ENCODE peak calls at places on chromosomes 13 and 19, in seven cellular contexts. One of them, this sample, is unnamed.

GRCh38 chr13:96499646-96500045 is 409.7 kb downstream of the HS6ST3 start:
- DNase-seq in HEK293T: no peak
- DNase-seq in K562: no peak
- DNase-seq in WTC11: no peak
- DNase-seq in H1: no peak
- DNase-seq in HCT116: no peak
- DNase-seq in GM12878: no peak
- DNase-seq in this sample: no peak

GRCh38 chr13:28493740-28494536 is 990 bp downstream of the FLT1 start:
- DNase-seq in HEK293T: peak
- DNase-seq in K562: no peak
- DNase-seq in WTC11: peak
- DNase-seq in H1: no peak
- DNase-seq in HCT116: no peak
- DNase-seq in GM12878: no peak
- DNase-seq in this sample: no peak

GRCh38 chr13:38582133-38582532 is 104.7 kb upstream of the FREM2 start:
- DNase-seq in HEK293T: peak
- DNase-seq in K562: peak
- DNase-seq in WTC11: no peak
- DNase-seq in H1: no peak
- DNase-seq in HCT116: no peak
- DNase-seq in GM12878: no peak
- DNase-seq in this sample: peak

GRCh38 chr19:32351807-32352630 is 6.6 kb downstream of the ZNF507 start:
- DNase-seq in HEK293T: no peak
- DNase-seq in K562: no peak
- DNase-seq in WTC11: no peak
- DNase-seq in H1: no peak
- DNase-seq in HCT116: no peak
- DNase-seq in GM12878: no peak
- DNase-seq in this sample: no peak

GRCh38 chr19:39070888-39071287 is 13.3 kb upstream of the ACP7 start:
- DNase-seq in HEK293T: no peak
- DNase-seq in K562: no peak
- DNase-seq in WTC11: no peak
- DNase-seq in H1: no peak
- DNase-seq in HCT116: no peak
- DNase-seq in GM12878: no peak
- DNase-seq in this sample: no peak

GRCh38 chr13:28429685-28430290 is 65.1 kb downstream of the FLT1 start:
- DNase-seq in HEK293T: no peak
- DNase-seq in K562: no peak
- DNase-seq in WTC11: peak
- DNase-seq in H1: peak
- DNase-seq in HCT116: no peak
- DNase-seq in GM12878: peak
- DNase-seq in this sample: no peak

GRCh38 chr19:5103061-5103701 is 134.3 kb downstream of the KDM4B start:
- DNase-seq in HEK293T: no peak
- DNase-seq in K562: no peak
- DNase-seq in WTC11: no peak
- DNase-seq in H1: no peak
- DNase-seq in HCT116: no peak
- DNase-seq in GM12878: no peak
- DNase-seq in this sample: no peak

GRCh38 chr13:47168086-47168485 is 271.2 kb upstream of the HTR2A start:
- DNase-seq in HEK293T: no peak
- DNase-seq in K562: no peak
- DNase-seq in WTC11: no peak
- DNase-seq in H1: no peak
- DNase-seq in HCT116: no peak
- DNase-seq in GM12878: no peak
- DNase-seq in this sample: no peak

GRCh38 chr19:55678121-55678671 is 3.2 kb downstream of the EPN1 start:
- DNase-seq in HEK293T: no peak
- DNase-seq in K562: no peak
- DNase-seq in WTC11: no peak
- DNase-seq in H1: no peak
- DNase-seq in HCT116: no peak
- DNase-seq in GM12878: peak
- DNase-seq in this sample: no peak

GRCh38 chr19:53553865-53554791 is 16.2 kb downstream of the ZNF331 start:
- DNase-seq in HEK293T: no peak
- DNase-seq in K562: no peak
- DNase-seq in WTC11: peak
- DNase-seq in H1: no peak
- DNase-seq in HCT116: no peak
- DNase-seq in GM12878: peak
- DNase-seq in this sample: no peak

GRCh38 chr13:41561179-41561578 is 103.8 kb downstream of the RGCC start:
- DNase-seq in HEK293T: no peak
- DNase-seq in K562: no peak
- DNase-seq in WTC11: no peak
- DNase-seq in H1: no peak
- DNase-seq in HCT116: no peak
- DNase-seq in GM12878: no peak
- DNase-seq in this sample: no peak

GRCh38 chr19:50629801-50630200 is 9.9 kb downstream of the SYT3 start:
- DNase-seq in HEK293T: no peak
- DNase-seq in K562: no peak
- DNase-seq in WTC11: no peak
- DNase-seq in H1: no peak
- DNase-seq in HCT116: no peak
- DNase-seq in GM12878: no peak
- DNase-seq in this sample: no peak

GRCh38 chr19:50628146-50628545 is 11.5 kb downstream of the SYT3 start:
- DNase-seq in HEK293T: no peak
- DNase-seq in K562: no peak
- DNase-seq in WTC11: no peak
- DNase-seq in H1: no peak
- DNase-seq in HCT116: no peak
- DNase-seq in GM12878: no peak
- DNase-seq in this sample: no peak

GRCh38 chr19:50626796-50627195 is 12.9 kb downstream of the SYT3 start:
- DNase-seq in HEK293T: no peak
- DNase-seq in K562: no peak
- DNase-seq in WTC11: no peak
- DNase-seq in H1: no peak
- DNase-seq in HCT116: no peak
- DNase-seq in GM12878: no peak
- DNase-seq in this sample: no peak

GRCh38 chr19:50628551-50628950 is 11.1 kb downstream of the SYT3 start:
- DNase-seq in HEK293T: no peak
- DNase-seq in K562: no peak
- DNase-seq in WTC11: no peak
- DNase-seq in H1: no peak
- DNase-seq in HCT116: no peak
- DNase-seq in GM12878: no peak
- DNase-seq in this sample: no peak

GRCh38 chr19:50629194-50629593 is 10.5 kb downstream of the SYT3 start:
- DNase-seq in HEK293T: no peak
- DNase-seq in K562: no peak
- DNase-seq in WTC11: no peak
- DNase-seq in H1: no peak
- DNase-seq in HCT116: no peak
- DNase-seq in GM12878: no peak
- DNase-seq in this sample: no peak
- TF ChIP-seq SP1 in HEK293T: no peak
- TF ChIP-seq SP1 in K562: no peak
- TF ChIP-seq SP1 in WTC11: no peak
- TF ChIP-seq SP1 in H1: no peak
- TF ChIP-seq SP1 in HCT116: no peak
- TF ChIP-seq SP1 in GM12878: no peak
- TF ChIP-seq SP1 in this sample: no peak

DNA sequence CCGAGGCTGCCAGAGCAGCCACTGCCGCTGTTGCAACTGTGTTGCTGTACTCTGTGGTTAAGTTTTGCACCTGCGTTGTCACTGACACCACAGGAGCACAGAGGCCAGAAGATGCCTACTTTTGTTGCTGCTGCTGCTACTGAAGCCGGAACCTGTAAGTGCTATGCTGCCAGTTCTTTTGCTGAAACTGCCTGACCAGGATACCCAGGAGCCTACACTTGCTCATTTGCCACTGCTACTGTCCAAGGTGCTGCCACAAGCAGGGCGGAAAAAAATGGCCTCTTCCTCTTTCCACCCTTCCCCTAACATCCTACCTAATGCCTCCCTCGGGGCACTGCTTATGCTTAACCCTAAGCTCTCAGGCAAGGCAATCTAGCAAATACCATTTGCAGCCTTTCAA is 29.0 kb upstream of the NBEA start:
- DNase-seq in HEK293T: peak
- DNase-seq in K562: no peak
- DNase-seq in WTC11: peak
- DNase-seq in H1: peak
- DNase-seq in HCT116: no peak
- DNase-seq in GM12878: no peak
- DNase-seq in this sample: no peak
- TF ChIP-seq SP1 in HEK293T: no peak
- TF ChIP-seq SP1 in K562: no peak
- TF ChIP-seq SP1 in WTC11: no peak
- TF ChIP-seq SP1 in H1: no peak
- TF ChIP-seq SP1 in HCT116: no peak
- TF ChIP-seq SP1 in GM12878: no peak
- TF ChIP-seq SP1 in this sample: no peak

GRCh38 chr19:3175761-3176714 is 2.5 kb upstream of the S1PR4 start:
- DNase-seq in HEK293T: no peak
- DNase-seq in K562: no peak
- DNase-seq in WTC11: no peak
- DNase-seq in H1: no peak
- DNase-seq in HCT116: peak
- DNase-seq in GM12878: peak
- DNase-seq in this sample: no peak

GRCh38 chr19:3176715-3177501 is 1.7 kb upstream of the S1PR4 start:
- DNase-seq in HEK293T: no peak
- DNase-seq in K562: peak
- DNase-seq in WTC11: no peak
- DNase-seq in H1: no peak
- DNase-seq in HCT116: peak
- DNase-seq in GM12878: no peak
- DNase-seq in this sample: no peak

GRCh38 chr19:3179739-3180293 is 1.2 kb downstream of the S1PR4 start:
- DNase-seq in HEK293T: no peak
- DNase-seq in K562: no peak
- DNase-seq in WTC11: no peak
- DNase-seq in H1: no peak
- DNase-seq in HCT116: no peak
- DNase-seq in GM12878: no peak
- DNase-seq in this sample: no peak

GRCh38 chr19:3178973-3179738 is 587 bp downstream of the S1PR4 start:
- DNase-seq in HEK293T: no peak
- DNase-seq in K562: no peak
- DNase-seq in WTC11: no peak
- DNase-seq in H1: no peak
- DNase-seq in HCT116: no peak
- DNase-seq in GM12878: no peak
- DNase-seq in this sample: no peak

GRCh38 chr19:3178377-3178972 is at the start of gene S1PR4:
- DNase-seq in HEK293T: no peak
- DNase-seq in K562: no peak
- DNase-seq in WTC11: no peak
- DNase-seq in H1: no peak
- DNase-seq in HCT116: no peak
- DNase-seq in GM12878: no peak
- DNase-seq in this sample: no peak
- TF ChIP-seq SP1 in HEK293T: no peak
- TF ChIP-seq SP1 in K562: no peak
- TF ChIP-seq SP1 in WTC11: no peak
- TF ChIP-seq SP1 in H1: no peak
- TF ChIP-seq SP1 in HCT116: no peak
- TF ChIP-seq SP1 in GM12878: no peak
- TF ChIP-seq SP1 in this sample: no peak

GRCh38 chr19:1875646-1876493 is 9.4 kb downstream of the ABHD17A start:
- DNase-seq in HEK293T: peak
- DNase-seq in K562: peak
- DNase-seq in WTC11: peak
- DNase-seq in H1: no peak
- DNase-seq in HCT116: peak
- DNase-seq in GM12878: peak
- DNase-seq in this sample: peak

GRCh38 chr19:1872807-1873523 is 9.6 kb upstream of the KLF16 start:
- DNase-seq in HEK293T: no peak
- DNase-seq in K562: no peak
- DNase-seq in WTC11: no peak
- DNase-seq in H1: no peak
- DNase-seq in HCT116: no peak
- DNase-seq in GM12878: no peak
- DNase-seq in this sample: no peak

GRCh38 chr19:1871630-1872029 is 8.3 kb upstream of the KLF16 start:
- DNase-seq in HEK293T: no peak
- DNase-seq in K562: no peak
- DNase-seq in WTC11: no peak
- DNase-seq in H1: no peak
- DNase-seq in HCT116: no peak
- DNase-seq in GM12878: no peak
- DNase-seq in this sample: no peak

GRCh38 chr19:1873524-1874473 is 10.4 kb upstream of the KLF16 start:
- DNase-seq in HEK293T: no peak
- DNase-seq in K562: peak
- DNase-seq in WTC11: no peak
- DNase-seq in H1: no peak
- DNase-seq in HCT116: no peak
- DNase-seq in GM12878: no peak
- DNase-seq in this sample: no peak

DNA sequence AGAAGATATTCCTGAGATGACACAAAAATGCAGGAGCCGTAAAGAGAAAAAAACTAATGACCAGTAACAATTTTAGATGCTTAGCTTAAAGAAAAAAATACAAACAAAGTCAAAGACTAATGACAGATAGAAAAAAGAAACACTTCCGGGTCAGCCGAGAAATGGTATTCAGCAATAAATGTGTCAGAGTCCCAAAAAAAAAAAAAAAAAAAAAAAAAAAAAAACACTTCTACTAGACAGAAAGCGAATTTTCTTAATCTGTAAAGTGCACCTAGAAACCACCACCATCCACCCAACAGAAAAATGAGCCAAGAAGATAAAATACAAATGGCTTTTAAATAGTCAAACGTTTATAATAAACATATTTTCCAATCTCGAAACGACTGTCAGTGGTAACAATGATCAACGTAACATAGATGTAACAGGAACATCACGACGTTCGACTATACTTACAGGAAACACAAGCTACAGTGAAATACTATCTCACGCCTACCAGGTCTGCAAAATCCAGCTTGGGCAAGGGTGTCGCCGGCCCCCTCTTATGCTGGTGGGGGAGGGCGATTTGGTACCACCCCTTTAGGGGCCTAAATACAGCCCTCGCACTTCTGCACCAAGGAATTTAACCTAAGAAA is 10.6 kb downstream of the ABHD17A start:
- DNase-seq in HEK293T: no peak
- DNase-seq in K562: no peak
- DNase-seq in WTC11: no peak
- DNase-seq in H1: no peak
- DNase-seq in HCT116: no peak
- DNase-seq in GM12878: no peak
- DNase-seq in this sample: no peak
- TF ChIP-seq SP1 in HEK293T: no peak
- TF ChIP-seq SP1 in K562: no peak
- TF ChIP-seq SP1 in WTC11: no peak
- TF ChIP-seq SP1 in H1: no peak
- TF ChIP-seq SP1 in HCT116: no peak
- TF ChIP-seq SP1 in GM12878: no peak
- TF ChIP-seq SP1 in this sample: no peak

GRCh38 chr19:49333426-49334288 is 1.5 kb upstream of the CD37 start:
- DNase-seq in HEK293T: no peak
- DNase-seq in K562: no peak
- DNase-seq in WTC11: no peak
- DNase-seq in H1: no peak
- DNase-seq in HCT116: no peak
- DNase-seq in GM12878: peak
- DNase-seq in this sample: no peak
- TF ChIP-seq SP1 in HEK293T: no peak
- TF ChIP-seq SP1 in K562: no peak
- TF ChIP-seq SP1 in WTC11: no peak
- TF ChIP-seq SP1 in H1: no peak
- TF ChIP-seq SP1 in HCT116: no peak
- TF ChIP-seq SP1 in GM12878: peak
- TF ChIP-seq SP1 in this sample: no peak

This sample was measured in HepG2.